ENCODE peak calls at places on chromosome 1, in ten cellular contexts. I is psoas muscle; Y is cardiac muscle cell; M is endodermal cell; V is GM06990; H is bronchial epithelial cell; R is SJSA1; K is fibroblast of lung; W is CD8-positive, alpha-beta T cell; A is GM23338. O is an unnamed sample.

GRCh38 chr1:224127925-224128819 is 14.3 kb downstream of the FBXO28 start:
- DNase-seq in H (peak; percentile 36), V (no peak), W (no peak), A (no peak), I (no peak), K (peak; percentile 49), M (no peak), R (no peak), Y (no peak), O (no peak)

GRCh38 chr1:68777850-68778249 is 281.0 kb upstream of the DEPDC1 start:
- DNase-seq in K (no peak), V (no peak), M (no peak), Y (no peak), A (no peak), R (no peak), I (no peak), W (no peak), H (no peak), O (no peak)

GRCh38 chr1:153928776-153929432 is 6.1 kb upstream of the GATAD2B start:
- DNase-seq in W (no peak), Y (no peak), A (no peak), H (no peak), V (no peak), K (peak; percentile 40), M (no peak), R (no peak), I (no peak), O (peak; percentile 22)

GRCh38 chr1:46523556-46524443 is 27.6 kb downstream of the KNCN start:
- DNase-seq in K (no peak), M (peak; percentile 49), I (peak; percentile 22), H (peak; percentile 81), A (no peak), V (no peak), R (no peak), Y (no peak), W (no peak), O (no peak)

GRCh38 chr1:28736450-28737244 is at the start of gene YTHDF2:
- DNase-seq in R (peak; percentile 98), W (peak; percentile 98), M (peak; percentile 99), Y (peak; percentile 99), V (peak; percentile 100), H (peak; percentile 78), A (peak; percentile 99), I (peak; percentile 99), K (peak; percentile 97), O (peak; percentile 97)

GRCh38 chr1:225445644-225446297 is 17.9 kb upstream of the LBR start:
- DNase-seq in I (no peak), K (no peak), V (no peak), Y (no peak), R (no peak), H (no peak), A (no peak), W (no peak), M (peak; percentile 74), O (no peak)

GRCh38 chr1:201675143-201675542 is 136.2 kb downstream of the NAV1 start:
- DNase-seq in M (no peak), K (no peak), W (no peak), I (peak; percentile 61), Y (peak; percentile 38), R (no peak), A (no peak), V (no peak), H (no peak), O (no peak)

GRCh38 chr1:6358144-6358624 is 35.4 kb downstream of the ACOT7 start:
- DNase-seq in K (no peak), M (peak; percentile 44), I (no peak), A (no peak), R (no peak), V (no peak), W (no peak), H (peak; percentile 70), Y (no peak), O (peak; percentile 41)

DNA sequence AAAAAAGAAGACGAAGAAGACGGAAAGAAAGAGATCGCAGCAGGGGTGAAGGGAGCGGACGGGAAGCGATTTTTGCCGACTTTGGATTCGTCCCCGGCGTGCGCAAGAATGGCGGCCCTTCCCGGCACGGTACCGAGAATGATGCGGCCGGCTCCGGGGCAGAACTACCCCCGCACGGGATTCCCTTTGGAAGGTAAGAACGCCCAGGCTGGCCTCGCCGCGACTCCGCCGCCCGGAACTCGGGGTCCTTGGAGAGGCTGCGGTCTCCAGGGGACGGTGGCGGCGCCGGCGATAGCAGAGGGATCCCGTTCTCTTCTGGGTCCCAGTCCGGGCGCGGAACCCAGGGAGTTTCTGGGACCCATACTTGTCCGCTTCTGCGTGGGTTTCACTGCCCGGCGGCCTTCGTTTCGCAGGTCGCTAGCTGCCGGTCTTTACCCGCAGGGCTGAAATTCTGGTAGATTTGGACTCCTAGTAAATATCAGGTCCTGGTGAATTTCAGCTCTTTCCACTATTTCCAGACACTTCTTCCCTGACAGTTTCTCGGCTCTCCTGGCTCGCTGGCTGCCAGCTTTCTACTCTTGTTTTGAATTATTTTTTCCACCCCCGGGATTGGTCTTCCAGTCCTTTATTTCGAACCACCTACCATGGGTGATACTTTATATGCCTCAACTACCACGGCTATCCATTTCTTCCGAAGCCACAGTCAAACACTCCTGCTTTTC is 1.0 kb downstream of the PAX7 start:
- DNase-seq in R (no peak), I (no peak), M (no peak), W (no peak), A (no peak), Y (no peak), H (no peak), K (no peak), V (no peak), O (peak; percentile 85)
- H3K4me3 ChIP-seq in R (no peak overlapping the region), I (peak overlapping the region; percentile 64), M (peak overlapping the region; percentile 83), W (no peak overlapping the region), A (peak overlapping the region; percentile 76), Y (peak overlapping the region; percentile 18), H (no peak overlapping the region), K (no peak overlapping the region), V (no peak overlapping the region), O (peak overlapping the region; percentile 45)

DNA sequence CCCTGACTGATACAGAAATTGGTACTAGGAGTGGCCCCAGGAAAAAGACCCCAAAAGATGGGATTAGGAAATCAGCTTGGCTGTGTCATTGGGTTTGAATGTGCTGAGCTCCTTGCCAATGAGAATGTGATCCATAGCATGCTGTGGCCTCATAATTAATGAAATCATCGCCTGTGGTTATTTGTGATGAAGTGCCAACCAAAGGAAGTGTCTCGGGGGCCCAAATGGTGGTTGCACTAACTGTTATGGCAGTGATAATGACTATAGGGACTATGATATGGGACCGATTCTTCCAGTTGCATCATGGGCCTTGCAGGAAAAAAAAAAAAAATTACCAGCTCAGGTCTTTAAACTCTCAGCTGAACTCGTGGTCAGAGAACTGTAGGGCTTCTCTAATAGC is 15.4 kb upstream of the ZDHHC18 start:
- DNase-seq in A (no peak), V (no peak), W (no peak), K (no peak), Y (no peak), I (no peak), H (no peak), R (no peak), M (no peak), O (no peak)
- H3K27me3 ChIP-seq in A (no peaks in the 10 kb centered on the region), V (no peaks in the 10 kb centered on the region), W (no peaks in the 10 kb centered on the region), K (no peaks in the 10 kb centered on the region), Y (no peaks in the 10 kb centered on the region), I (no peaks in the 10 kb centered on the region), H (no peaks in the 10 kb centered on the region), R (no peaks in the 10 kb centered on the region), M (no peaks in the 10 kb centered on the region), O (no peaks in the 10 kb centered on the region)

GRCh38 chr1:21725738-21726392 is 56.7 kb upstream of the RAP1GAP start:
- DNase-seq in W (no peak), K (no peak), I (no peak), A (peak; percentile 16), V (no peak), M (no peak), R (no peak), H (no peak), Y (no peak), O (no peak)

GRCh38 chr1:21721271-21721985 is 52.3 kb upstream of the RAP1GAP start:
- DNase-seq in M (no peak), Y (no peak), I (no peak), K (no peak), A (no peak), V (no peak), H (no peak), R (no peak), W (no peak), O (no peak)

GRCh38 chr1:21724098-21724497 is 54.9 kb upstream of the RAP1GAP start:
- DNase-seq in M (no peak), R (no peak), V (no peak), Y (no peak), H (no peak), K (no peak), A (no peak), I (no peak), W (no peak), O (no peak)

DNA sequence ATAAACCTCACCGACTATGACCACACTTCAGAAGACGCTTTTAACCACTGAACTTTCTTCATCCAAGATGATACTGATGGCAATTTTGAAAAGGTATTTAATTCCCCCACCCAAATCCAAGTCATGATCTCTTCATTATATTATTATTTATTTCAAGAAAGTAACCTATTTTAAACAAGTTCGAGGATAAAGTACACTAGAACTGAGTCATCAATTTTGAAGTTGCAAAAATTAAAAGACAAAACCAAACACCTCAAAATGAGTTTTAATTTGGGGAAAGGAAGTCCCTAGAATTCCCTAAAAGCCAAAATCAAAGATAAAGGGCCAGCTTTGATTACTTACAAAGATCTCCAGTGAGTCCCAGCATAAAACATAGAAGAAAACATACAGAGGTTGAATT is 55.4 kb upstream of the RAP1GAP start:
- DNase-seq in V (no peak), K (no peak), A (no peak), H (no peak), I (no peak), R (no peak), Y (no peak), M (no peak), W (no peak), O (no peak)
- H3K36me3 ChIP-seq in V (peaks cover 11% of the 10 kb centered on the region), K (peaks cover 9% of the 10 kb centered on the region), A (peaks cover 18% of the 10 kb centered on the region), H (peaks cover 8% of the 10 kb centered on the region), I (peaks cover 2% of the 10 kb centered on the region), R (peaks cover 45% of the 10 kb centered on the region), Y (peaks cover 34% of the 10 kb centered on the region), M (peaks cover 69% of the 10 kb centered on the region), W (peaks cover 13% of the 10 kb centered on the region), O (peaks cover 10% of the 10 kb centered on the region)

GRCh38 chr1:58779059-58779754 is 4.6 kb downstream of the JUN start:
- DNase-seq in I (no peak), K (peak; percentile 21), R (no peak), A (peak; percentile 9), M (no peak), Y (no peak), W (no peak), H (peak; percentile 40), V (no peak), O (no peak)

GRCh38 chr1:58781541-58782307 is 2.1 kb downstream of the JUN start:
- DNase-seq in M (peak; percentile 66), H (no peak), I (peak; percentile 89), Y (peak; percentile 80), K (peak; percentile 84), W (peak; percentile 52), V (peak; percentile 70), R (peak; percentile 68), A (peak; percentile 68), O (peak; percentile 57)

GRCh38 chr1:58780586-58781452 is 3.0 kb downstream of the JUN start:
- DNase-seq in I (no peak), Y (no peak), A (peak; percentile 43), R (no peak), M (no peak), W (peak; percentile 9), V (no peak), H (peak; percentile 66), K (peak; percentile 25), O (peak; percentile 35)

GRCh38 chr1:58778593-58778992 is 5.3 kb downstream of the JUN start:
- DNase-seq in Y (no peak), A (no peak), K (no peak), V (no peak), I (no peak), H (no peak), W (no peak), M (no peak), R (no peak), O (no peak)

GRCh38 chr1:58779837-58780585 is 3.8 kb downstream of the JUN start:
- DNase-seq in H (peak; percentile 98), V (no peak), K (peak; percentile 84), A (peak; percentile 22), R (peak; percentile 57), I (no peak), Y (peak; percentile 25), M (peak; percentile 64), W (no peak), O (peak; percentile 10)
- H3K4me3 ChIP-seq in H (no peak overlapping the region), V (no peak overlapping the region), K (peak overlapping the region; percentile 94), A (no peak overlapping the region), R (no peak overlapping the region), I (peak overlapping the region; percentile 99), Y (no peak overlapping the region), M (peak overlapping the region; percentile 90), W (no peak overlapping the region), O (no peak overlapping the region)

O was measured in H7.